ENCODE peak calls at places on chromosomes 7 and 10, in nine cellular contexts. One of them, this sample, is unnamed.

GRCh38 chr7:106176414-106177294 is 64.5 kb upstream of the SYPL1 start:
- DNase-seq in AG04450: peak; percentile 46
- DNase-seq in cardiac fibroblast: peak; percentile 87
- DNase-seq in heart left ventricle: peak; percentile 84
- DNase-seq in choroid plexus epithelial cell: peak; percentile 84
- DNase-seq in MG63: peak; percentile 54
- DNase-seq in fibroblast of lung: peak; percentile 60
- DNase-seq in IMR-90: peak; percentile 69
- DNase-seq in NT2/D1: peak; percentile 91
- DNase-seq in this sample: peak; percentile 80

GRCh38 chr10:59622320-59622901 is 87.2 kb downstream of the SLC16A9 start:
- DNase-seq in fibroblast of lung: peak; percentile 47
- DNase-seq in NT2/D1: peak; percentile 35
- DNase-seq in choroid plexus epithelial cell: peak; percentile 81
- DNase-seq in MG63: peak; percentile 5
- DNase-seq in IMR-90: peak; percentile 61
- DNase-seq in cardiac fibroblast: peak; percentile 77
- DNase-seq in AG04450: peak; percentile 11
- DNase-seq in heart left ventricle: peak; percentile 32
- DNase-seq in this sample: peak; percentile 71

GRCh38 chr10:69845574-69846251 is 44.0 kb downstream of the COL13A1 start:
- DNase-seq in choroid plexus epithelial cell: no peak
- DNase-seq in fibroblast of lung: peak; percentile 44
- DNase-seq in cardiac fibroblast: peak; percentile 70
- DNase-seq in NT2/D1: no peak
- DNase-seq in AG04450: no peak
- DNase-seq in IMR-90: peak; percentile 42
- DNase-seq in heart left ventricle: peak; percentile 80
- DNase-seq in MG63: peak; percentile 79
- DNase-seq in this sample: peak; percentile 57

GRCh38 chr10:107166378-107166777 is 1.9 kb upstream of the SORCS1 start:
- DNase-seq in IMR-90: no peak
- DNase-seq in NT2/D1: no peak
- DNase-seq in choroid plexus epithelial cell: no peak
- DNase-seq in MG63: no peak
- DNase-seq in cardiac fibroblast: no peak
- DNase-seq in AG04450: no peak
- DNase-seq in fibroblast of lung: no peak
- DNase-seq in heart left ventricle: no peak
- DNase-seq in this sample: no peak

GRCh38 chr7:108086546-108086945 is 43.6 kb downstream of the LAMB4 start:
- DNase-seq in MG63: no peak
- DNase-seq in heart left ventricle: no peak
- DNase-seq in cardiac fibroblast: no peak
- DNase-seq in IMR-90: no peak
- DNase-seq in choroid plexus epithelial cell: no peak
- DNase-seq in fibroblast of lung: no peak
- DNase-seq in NT2/D1: no peak
- DNase-seq in AG04450: no peak
- DNase-seq in this sample: no peak

GRCh38 chr7:139714163-139714901 is 63.5 kb downstream of the HIPK2 start:
- DNase-seq in IMR-90: no peak
- DNase-seq in heart left ventricle: peak; percentile 69
- DNase-seq in cardiac fibroblast: no peak
- DNase-seq in AG04450: no peak
- DNase-seq in MG63: no peak
- DNase-seq in NT2/D1: no peak
- DNase-seq in fibroblast of lung: no peak
- DNase-seq in choroid plexus epithelial cell: no peak
- DNase-seq in this sample: no peak

GRCh38 chr10:79123547-79123963 is 54.8 kb downstream of the ZMIZ1 start:
- DNase-seq in NT2/D1: no peak
- DNase-seq in IMR-90: no peak
- DNase-seq in cardiac fibroblast: no peak
- DNase-seq in heart left ventricle: no peak
- DNase-seq in fibroblast of lung: peak; percentile 72
- DNase-seq in AG04450: no peak
- DNase-seq in choroid plexus epithelial cell: peak; percentile 80
- DNase-seq in MG63: peak; percentile 89
- DNase-seq in this sample: peak; percentile 81

GRCh38 chr7:152899482-152900166 is 140.1 kb downstream of the ACTR3B start:
- DNase-seq in cardiac fibroblast: peak; percentile 9
- DNase-seq in choroid plexus epithelial cell: peak; percentile 3
- DNase-seq in IMR-90: no peak
- DNase-seq in AG04450: no peak
- DNase-seq in MG63: no peak
- DNase-seq in NT2/D1: no peak
- DNase-seq in heart left ventricle: peak; percentile 82
- DNase-seq in fibroblast of lung: peak; percentile 2
- DNase-seq in this sample: peak; percentile 3

GRCh38 chr7:7516662-7517061 is 19.0 kb downstream of the COL28A1 start:
- DNase-seq in NT2/D1: no peak
- DNase-seq in MG63: no peak
- DNase-seq in fibroblast of lung: no peak
- DNase-seq in cardiac fibroblast: no peak
- DNase-seq in heart left ventricle: no peak
- DNase-seq in AG04450: no peak
- DNase-seq in IMR-90: no peak
- DNase-seq in choroid plexus epithelial cell: no peak
- DNase-seq in this sample: no peak

GRCh38 chr10:35324196-35324595 is 12.1 kb upstream of the CCNY start:
- DNase-seq in heart left ventricle: no peak
- DNase-seq in NT2/D1: no peak
- DNase-seq in MG63: peak; percentile 35
- DNase-seq in fibroblast of lung: peak; percentile 78
- DNase-seq in choroid plexus epithelial cell: no peak
- DNase-seq in cardiac fibroblast: no peak
- DNase-seq in IMR-90: peak; percentile 72
- DNase-seq in AG04450: peak; percentile 37
- DNase-seq in this sample: peak; percentile 54

GRCh38 chr7:96654630-96655188 is 54.9 kb downstream of the SEM1 start:
- DNase-seq in NT2/D1: no peak
- DNase-seq in MG63: no peak
- DNase-seq in IMR-90: no peak
- DNase-seq in heart left ventricle: no peak
- DNase-seq in cardiac fibroblast: no peak
- DNase-seq in fibroblast of lung: no peak
- DNase-seq in AG04450: no peak
- DNase-seq in choroid plexus epithelial cell: no peak
- DNase-seq in this sample: no peak

GRCh38 chr10:36534471-36535002 is 590.9 kb upstream of the ANKRD30A start:
- DNase-seq in AG04450: peak; percentile 59
- DNase-seq in IMR-90: peak; percentile 95
- DNase-seq in choroid plexus epithelial cell: peak; percentile 97
- DNase-seq in fibroblast of lung: peak; percentile 84
- DNase-seq in MG63: peak; percentile 80
- DNase-seq in NT2/D1: no peak
- DNase-seq in cardiac fibroblast: peak; percentile 62
- DNase-seq in heart left ventricle: no peak
- DNase-seq in this sample: peak; percentile 92

GRCh38 chr10:14612873-14613569 is 161.7 kb downstream of the FAM107B start:
- DNase-seq in heart left ventricle: no peak
- DNase-seq in MG63: no peak
- DNase-seq in NT2/D1: no peak
- DNase-seq in choroid plexus epithelial cell: no peak
- DNase-seq in cardiac fibroblast: no peak
- DNase-seq in fibroblast of lung: no peak
- DNase-seq in AG04450: no peak
- DNase-seq in IMR-90: no peak
- DNase-seq in this sample: no peak

GRCh38 chr10:117550599-117551321 is 8.2 kb downstream of the EMX2 start:
- DNase-seq in cardiac fibroblast: no peak
- DNase-seq in IMR-90: no peak
- DNase-seq in MG63: no peak
- DNase-seq in NT2/D1: no peak
- DNase-seq in fibroblast of lung: no peak
- DNase-seq in AG04450: no peak
- DNase-seq in choroid plexus epithelial cell: no peak
- DNase-seq in heart left ventricle: no peak
- DNase-seq in this sample: no peak

GRCh38 chr10:117553171-117553814 is 10.7 kb downstream of the EMX2 start:
- DNase-seq in NT2/D1: no peak
- DNase-seq in fibroblast of lung: no peak
- DNase-seq in choroid plexus epithelial cell: no peak
- DNase-seq in heart left ventricle: no peak
- DNase-seq in IMR-90: no peak
- DNase-seq in MG63: peak; percentile 35
- DNase-seq in AG04450: no peak
- DNase-seq in cardiac fibroblast: no peak
- DNase-seq in this sample: no peak

GRCh38 chr10:117551322-117552155 is 9.0 kb downstream of the EMX2 start:
- DNase-seq in MG63: no peak
- DNase-seq in AG04450: no peak
- DNase-seq in IMR-90: no peak
- DNase-seq in fibroblast of lung: no peak
- DNase-seq in heart left ventricle: no peak
- DNase-seq in NT2/D1: no peak
- DNase-seq in choroid plexus epithelial cell: no peak
- DNase-seq in cardiac fibroblast: no peak
- DNase-seq in this sample: no peak

GRCh38 chr10:117552759-117553158 is 10.2 kb downstream of the EMX2 start:
- DNase-seq in MG63: no peak
- DNase-seq in fibroblast of lung: no peak
- DNase-seq in cardiac fibroblast: no peak
- DNase-seq in choroid plexus epithelial cell: no peak
- DNase-seq in AG04450: no peak
- DNase-seq in NT2/D1: no peak
- DNase-seq in IMR-90: no peak
- DNase-seq in heart left ventricle: no peak
- DNase-seq in this sample: no peak

DNA sequence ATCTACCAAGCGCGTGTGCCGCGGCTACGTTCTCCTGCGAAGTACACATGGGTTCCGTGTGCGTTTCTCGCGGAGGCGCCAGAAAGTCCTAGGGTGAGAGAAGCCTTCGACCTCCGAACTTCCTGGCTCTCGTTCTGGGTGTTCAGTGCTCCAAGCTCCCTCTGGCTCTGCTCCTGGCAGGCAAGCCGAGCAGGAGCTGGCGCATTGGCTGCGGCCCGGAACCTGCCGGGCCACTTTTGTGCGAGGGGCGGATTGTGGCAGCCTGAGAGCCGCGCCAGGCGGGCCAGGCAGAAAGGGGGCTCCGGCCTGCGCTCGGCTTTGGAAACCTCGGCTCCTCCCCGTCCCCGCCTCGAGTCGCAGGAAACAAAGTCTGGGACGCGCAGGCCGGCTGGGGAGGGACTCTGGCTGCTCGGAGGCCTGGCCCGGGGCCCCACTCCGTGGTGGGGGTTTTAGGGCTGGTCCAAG is 9.6 kb downstream of the EMX2 start:
- DNase-seq in NT2/D1: no peak
- DNase-seq in IMR-90: no peak
- DNase-seq in MG63: no peak
- DNase-seq in fibroblast of lung: no peak
- DNase-seq in cardiac fibroblast: no peak
- DNase-seq in AG04450: no peak
- DNase-seq in choroid plexus epithelial cell: no peak
- DNase-seq in heart left ventricle: no peak
- DNase-seq in this sample: no peak
- H3K4me3 ChIP-seq in NT2/D1: peak overlapping the region; percentile 9
- H3K4me3 ChIP-seq in IMR-90: no peak overlapping the region
- H3K4me3 ChIP-seq in MG63: no peak overlapping the region
- H3K4me3 ChIP-seq in fibroblast of lung: no peak overlapping the region
- H3K4me3 ChIP-seq in cardiac fibroblast: no peak overlapping the region
- H3K4me3 ChIP-seq in AG04450: no peak overlapping the region
- H3K4me3 ChIP-seq in choroid plexus epithelial cell: no peak overlapping the region
- H3K4me3 ChIP-seq in heart left ventricle: no peak overlapping the region
- H3K4me3 ChIP-seq in this sample: no peak overlapping the region

GRCh38 chr7:116840256-116840655 is 22.1 kb upstream of the CAPZA2 start:
- DNase-seq in MG63: no peak
- DNase-seq in choroid plexus epithelial cell: no peak
- DNase-seq in AG04450: no peak
- DNase-seq in NT2/D1: no peak
- DNase-seq in IMR-90: no peak
- DNase-seq in cardiac fibroblast: no peak
- DNase-seq in fibroblast of lung: no peak
- DNase-seq in heart left ventricle: no peak
- DNase-seq in this sample: no peak

GRCh38 chr7:116843373-116843772 is 19.0 kb upstream of the CAPZA2 start:
- DNase-seq in fibroblast of lung: no peak
- DNase-seq in cardiac fibroblast: no peak
- DNase-seq in NT2/D1: no peak
- DNase-seq in AG04450: no peak
- DNase-seq in heart left ventricle: no peak
- DNase-seq in MG63: no peak
- DNase-seq in IMR-90: no peak
- DNase-seq in choroid plexus epithelial cell: no peak
- DNase-seq in this sample: no peak
- H3K4me3 ChIP-seq in fibroblast of lung: no peak overlapping the region
- H3K4me3 ChIP-seq in cardiac fibroblast: no peak overlapping the region
- H3K4me3 ChIP-seq in NT2/D1: no peak overlapping the region
- H3K4me3 ChIP-seq in AG04450: no peak overlapping the region
- H3K4me3 ChIP-seq in heart left ventricle: no peak overlapping the region
- H3K4me3 ChIP-seq in MG63: no peak overlapping the region
- H3K4me3 ChIP-seq in IMR-90: no peak overlapping the region
- H3K4me3 ChIP-seq in choroid plexus epithelial cell: no peak overlapping the region
- H3K4me3 ChIP-seq in this sample: no peak overlapping the region

DNA sequence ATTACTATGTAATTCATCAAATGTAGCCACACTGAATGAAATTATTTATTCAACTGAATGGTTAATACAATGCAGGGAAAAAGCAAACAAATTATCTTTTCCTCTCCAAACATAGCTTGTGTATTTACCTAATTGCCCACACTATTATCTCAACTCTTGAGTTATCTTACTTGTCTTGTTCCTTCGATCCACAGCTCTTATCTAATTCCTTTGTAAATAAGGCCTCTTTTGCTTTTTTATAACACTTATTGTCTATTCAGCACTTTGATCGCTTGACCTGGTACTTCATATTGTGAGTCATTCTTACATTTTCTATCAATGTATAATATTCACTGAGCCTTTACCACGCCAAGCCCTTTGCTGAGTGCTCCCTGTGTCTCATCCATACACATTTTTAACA is 16.6 kb downstream of the SEMA3A start:
- DNase-seq in fibroblast of lung: peak; percentile 52
- DNase-seq in MG63: no peak
- DNase-seq in heart left ventricle: no peak
- DNase-seq in cardiac fibroblast: no peak
- DNase-seq in AG04450: no peak
- DNase-seq in NT2/D1: no peak
- DNase-seq in choroid plexus epithelial cell: no peak
- DNase-seq in IMR-90: peak; percentile 40
- DNase-seq in this sample: no peak
- H3K4me3 ChIP-seq in fibroblast of lung: no peak overlapping the region
- H3K4me3 ChIP-seq in MG63: no peak overlapping the region
- H3K4me3 ChIP-seq in heart left ventricle: no peak overlapping the region
- H3K4me3 ChIP-seq in cardiac fibroblast: no peak overlapping the region
- H3K4me3 ChIP-seq in AG04450: no peak overlapping the region
- H3K4me3 ChIP-seq in NT2/D1: no peak overlapping the region
- H3K4me3 ChIP-seq in choroid plexus epithelial cell: no peak overlapping the region
- H3K4me3 ChIP-seq in IMR-90: no peak overlapping the region
- H3K4me3 ChIP-seq in this sample: no peak overlapping the region

DNA sequence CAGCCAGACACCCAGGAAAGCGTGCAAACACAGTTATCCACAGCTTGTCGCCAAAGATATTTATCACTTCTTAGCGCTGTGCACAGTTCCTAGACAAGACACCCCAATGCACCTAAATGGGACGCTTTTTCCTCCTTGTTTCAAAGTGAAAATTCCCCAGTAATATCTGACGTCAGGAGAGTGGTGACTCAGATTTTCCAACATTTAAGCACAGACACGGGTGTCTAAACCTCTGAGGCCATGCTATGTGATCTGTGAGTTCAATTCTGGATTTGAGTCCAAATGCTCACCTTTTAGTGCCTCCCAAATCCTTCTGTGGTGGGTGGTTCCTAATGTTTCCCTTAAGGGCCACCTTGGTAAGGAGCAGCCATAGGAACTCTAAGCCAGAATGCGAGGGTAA is 151.7 kb downstream of the EMX2 start:
- DNase-seq in IMR-90: no peak
- DNase-seq in heart left ventricle: no peak
- DNase-seq in choroid plexus epithelial cell: peak; percentile 22
- DNase-seq in AG04450: no peak
- DNase-seq in MG63: no peak
- DNase-seq in NT2/D1: no peak
- DNase-seq in cardiac fibroblast: no peak
- DNase-seq in fibroblast of lung: no peak
- DNase-seq in this sample: no peak
- H3K4me3 ChIP-seq in IMR-90: no peak overlapping the region
- H3K4me3 ChIP-seq in heart left ventricle: no peak overlapping the region
- H3K4me3 ChIP-seq in choroid plexus epithelial cell: no peak overlapping the region
- H3K4me3 ChIP-seq in AG04450: no peak overlapping the region
- H3K4me3 ChIP-seq in MG63: no peak overlapping the region
- H3K4me3 ChIP-seq in NT2/D1: no peak overlapping the region
- H3K4me3 ChIP-seq in cardiac fibroblast: no peak overlapping the region
- H3K4me3 ChIP-seq in fibroblast of lung: no peak overlapping the region
- H3K4me3 ChIP-seq in this sample: no peak overlapping the region

This sample was measured in astrocyte of the spinal cord.